ENCODE peak calls at places on chromosomes 5 and 9, in six cellular contexts. One of them, this sample, is unnamed. For H3K4me1 and H3K27me3, the result is how much of the 10 kb centered on the place peaks cover.

GRCh38 chr5:93328833-93329232 is 252.2 kb downstream of the NR2F1-AS1 start:
- DNase-seq in CD8-positive, alpha-beta T cell: no peak
- DNase-seq in right lobe of liver: no peak
- DNase-seq in hepatocyte: no peak
- DNase-seq in stomach: no peak
- DNase-seq in ovary: no peak
- DNase-seq in this sample: no peak

GRCh38 chr9:26334709-26335108 is 557.9 kb downstream of the CAAP1 start:
- DNase-seq in CD8-positive, alpha-beta T cell: no peak
- DNase-seq in right lobe of liver: no peak
- DNase-seq in hepatocyte: no peak
- DNase-seq in stomach: no peak
- DNase-seq in ovary: no peak
- DNase-seq in this sample: no peak

GRCh38 chr5:54844905-54845566 is 140.4 kb downstream of the ESM1 start:
- DNase-seq in CD8-positive, alpha-beta T cell: no peak
- DNase-seq in right lobe of liver: no peak
- DNase-seq in hepatocyte: peak
- DNase-seq in stomach: no peak
- DNase-seq in ovary: no peak
- DNase-seq in this sample: no peak

GRCh38 chr5:127192150-127192549 is 98.4 kb upstream of the MEGF10 start:
- DNase-seq in CD8-positive, alpha-beta T cell: no peak
- DNase-seq in right lobe of liver: no peak
- DNase-seq in hepatocyte: no peak
- DNase-seq in stomach: no peak
- DNase-seq in ovary: no peak
- DNase-seq in this sample: no peak

GRCh38 chr5:41637424-41637823 is 127.0 kb upstream of the PLCXD3 start:
- DNase-seq in CD8-positive, alpha-beta T cell: no peak
- DNase-seq in right lobe of liver: peak
- DNase-seq in hepatocyte: no peak
- DNase-seq in stomach: no peak
- DNase-seq in ovary: no peak
- DNase-seq in this sample: no peak

GRCh38 chr9:106921341-106921899 is 58.5 kb downstream of the ZNF462 start:
- DNase-seq in CD8-positive, alpha-beta T cell: no peak
- DNase-seq in right lobe of liver: no peak
- DNase-seq in hepatocyte: peak
- DNase-seq in stomach: no peak
- DNase-seq in ovary: peak
- DNase-seq in this sample: no peak

GRCh38 chr5:180605554-180606214 is 14.4 kb upstream of the SCGB3A1 start:
- DNase-seq in CD8-positive, alpha-beta T cell: peak
- DNase-seq in right lobe of liver: peak
- DNase-seq in hepatocyte: peak
- DNase-seq in stomach: peak
- DNase-seq in ovary: no peak
- DNase-seq in this sample: peak

GRCh38 chr5:65867509-65868195 is 58.7 kb upstream of the ERBIN start:
- DNase-seq in CD8-positive, alpha-beta T cell: no peak
- DNase-seq in right lobe of liver: no peak
- DNase-seq in hepatocyte: no peak
- DNase-seq in stomach: no peak
- DNase-seq in ovary: no peak
- DNase-seq in this sample: no peak

GRCh38 chr5:114744406-114744805 is 382.5 kb downstream of the KCNN2 start:
- DNase-seq in CD8-positive, alpha-beta T cell: no peak
- DNase-seq in right lobe of liver: no peak
- DNase-seq in hepatocyte: no peak
- DNase-seq in stomach: no peak
- DNase-seq in ovary: no peak
- DNase-seq in this sample: no peak

GRCh38 chr9:121171236-121171635 is 30.4 kb downstream of the RAB14 start:
- DNase-seq in CD8-positive, alpha-beta T cell: no peak
- DNase-seq in right lobe of liver: no peak
- DNase-seq in hepatocyte: no peak
- DNase-seq in stomach: no peak
- DNase-seq in ovary: no peak
- DNase-seq in this sample: no peak

GRCh38 chr5:96004754-96005153 is 43.1 kb upstream of the ELL2 start:
- DNase-seq in CD8-positive, alpha-beta T cell: no peak
- DNase-seq in right lobe of liver: no peak
- DNase-seq in hepatocyte: no peak
- DNase-seq in stomach: no peak
- DNase-seq in ovary: no peak
- DNase-seq in this sample: no peak

GRCh38 chr9:6915635-6916034 is 157.9 kb downstream of the KDM4C start:
- DNase-seq in CD8-positive, alpha-beta T cell: no peak
- DNase-seq in right lobe of liver: no peak
- DNase-seq in hepatocyte: no peak
- DNase-seq in stomach: no peak
- DNase-seq in ovary: no peak
- DNase-seq in this sample: no peak

GRCh38 chr9:129270903-129271431 is 92.9 kb upstream of the IER5L start:
- DNase-seq in CD8-positive, alpha-beta T cell: no peak
- DNase-seq in right lobe of liver: no peak
- DNase-seq in hepatocyte: no peak
- DNase-seq in stomach: no peak
- DNase-seq in ovary: no peak
- DNase-seq in this sample: no peak

GRCh38 chr5:56503929-56504328 is 270.8 kb upstream of the ANKRD55 start:
- DNase-seq in CD8-positive, alpha-beta T cell: no peak
- DNase-seq in right lobe of liver: no peak
- DNase-seq in hepatocyte: no peak
- DNase-seq in stomach: no peak
- DNase-seq in ovary: no peak
- DNase-seq in this sample: no peak

GRCh38 chr9:81826541-81826906 is 101.7 kb upstream of the SPATA31D4 start:
- DNase-seq in CD8-positive, alpha-beta T cell: no peak
- DNase-seq in right lobe of liver: no peak
- DNase-seq in hepatocyte: peak
- DNase-seq in stomach: no peak
- DNase-seq in ovary: no peak
- DNase-seq in this sample: no peak

GRCh38 chr9:4221936-4222335 is 77.9 kb downstream of the GLIS3 start:
- DNase-seq in CD8-positive, alpha-beta T cell: no peak
- DNase-seq in right lobe of liver: no peak
- DNase-seq in hepatocyte: no peak
- DNase-seq in stomach: no peak
- DNase-seq in ovary: no peak
- DNase-seq in this sample: no peak

GRCh38 chr5:139636207-139636792 is 11.8 kb upstream of the CXXC5 start:
- DNase-seq in CD8-positive, alpha-beta T cell: peak
- DNase-seq in right lobe of liver: no peak
- DNase-seq in hepatocyte: peak
- DNase-seq in stomach: peak
- DNase-seq in ovary: no peak
- DNase-seq in this sample: no peak

GRCh38 chr9:101706261-101706798 is 32.1 kb downstream of the GRIN3A start:
- DNase-seq in CD8-positive, alpha-beta T cell: no peak
- DNase-seq in right lobe of liver: no peak
- DNase-seq in hepatocyte: peak
- DNase-seq in stomach: no peak
- DNase-seq in ovary: no peak
- DNase-seq in this sample: no peak

GRCh38 chr5:146399446-146399845 is 47.7 kb upstream of the TCERG1 start:
- DNase-seq in CD8-positive, alpha-beta T cell: no peak
- DNase-seq in right lobe of liver: no peak
- DNase-seq in hepatocyte: no peak
- DNase-seq in stomach: no peak
- DNase-seq in ovary: no peak
- DNase-seq in this sample: no peak

GRCh38 chr5:33362915-33363314 is 77.8 kb upstream of the TARS1 start:
- DNase-seq in CD8-positive, alpha-beta T cell: no peak
- DNase-seq in right lobe of liver: no peak
- DNase-seq in hepatocyte: no peak
- DNase-seq in stomach: no peak
- DNase-seq in ovary: peak
- DNase-seq in this sample: no peak

DNA sequence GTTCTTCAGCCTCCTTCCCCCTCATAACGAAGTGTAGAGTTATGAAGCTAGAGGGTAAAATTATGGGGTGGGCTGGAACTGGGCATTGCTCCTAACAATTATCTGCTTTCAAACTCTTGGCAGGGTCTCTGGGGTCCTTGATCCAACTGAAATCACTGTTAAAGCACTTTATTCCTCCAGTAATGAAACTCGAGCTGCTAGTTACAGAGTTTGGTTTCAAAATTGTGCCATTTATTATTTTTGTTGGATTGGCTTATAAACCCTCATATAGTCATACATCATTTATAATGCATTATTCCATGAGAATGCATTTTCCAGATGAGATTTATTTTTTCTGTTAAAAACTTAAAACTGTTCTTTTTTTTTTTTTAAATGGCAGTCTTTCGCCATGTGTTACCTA is 158.5 kb downstream of the RGS3 start:
- DNase-seq in CD8-positive, alpha-beta T cell: no peak
- DNase-seq in right lobe of liver: no peak
- DNase-seq in hepatocyte: no peak
- DNase-seq in stomach: no peak
- DNase-seq in ovary: no peak
- DNase-seq in this sample: no peak
- H3K4me1 ChIP-seq in CD8-positive, alpha-beta T cell: under half
- H3K4me1 ChIP-seq in right lobe of liver: under half
- H3K4me1 ChIP-seq in hepatocyte: under half
- H3K4me1 ChIP-seq in stomach: under half
- H3K4me1 ChIP-seq in ovary: under half
- H3K4me1 ChIP-seq in this sample: under half

DNA sequence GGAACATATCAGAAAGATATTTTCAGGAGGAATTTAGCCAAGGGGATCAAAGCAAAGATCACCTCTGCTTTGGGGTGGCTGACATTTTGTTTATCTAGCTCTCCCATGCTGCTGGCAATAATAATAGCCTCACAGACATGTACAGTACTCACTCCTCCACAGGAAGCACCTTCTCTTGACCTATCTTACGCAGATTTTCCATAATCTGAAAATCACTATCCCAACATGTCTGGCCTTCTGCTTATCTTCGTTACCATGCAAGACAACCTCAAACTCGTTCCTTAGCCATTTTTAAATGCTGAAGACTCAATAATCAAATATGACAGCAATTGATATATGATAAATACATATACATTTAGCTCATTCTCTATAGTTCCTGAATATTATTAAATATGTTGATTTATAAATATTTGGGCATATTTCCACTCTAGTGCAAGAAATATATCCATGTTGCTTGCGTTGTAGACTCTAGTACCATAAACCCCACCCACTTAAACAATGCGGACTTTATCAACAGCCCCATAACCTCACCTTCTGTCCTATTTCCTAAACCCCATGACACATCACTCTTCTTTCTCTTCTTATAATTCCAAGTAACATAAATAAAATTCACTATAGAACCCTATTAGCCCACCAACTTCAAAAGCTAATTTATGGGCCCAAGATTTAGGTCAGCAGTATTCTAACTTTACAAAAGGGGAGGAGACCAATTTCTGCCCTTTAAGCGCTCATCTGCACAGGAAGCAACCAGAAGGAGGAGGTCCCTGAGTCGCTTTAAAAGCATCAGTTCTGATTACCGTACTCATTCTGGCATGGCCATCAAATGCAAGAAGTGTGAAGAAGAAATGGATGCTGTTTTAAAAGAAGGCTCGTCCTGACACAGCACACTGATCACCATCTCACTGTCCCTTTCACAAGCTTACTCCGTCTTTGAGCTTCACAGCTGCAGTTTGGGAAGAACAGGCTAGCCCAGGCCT is 17.8 kb downstream of the ZNF608 start:
- DNase-seq in CD8-positive, alpha-beta T cell: no peak
- DNase-seq in right lobe of liver: no peak
- DNase-seq in hepatocyte: no peak
- DNase-seq in stomach: no peak
- DNase-seq in ovary: no peak
- DNase-seq in this sample: no peak
- TF ChIP-seq CTCF in CD8-positive, alpha-beta T cell: no peak
- TF ChIP-seq CTCF in right lobe of liver: no peak
- TF ChIP-seq CTCF in hepatocyte: no peak
- TF ChIP-seq CTCF in stomach: no peak
- TF ChIP-seq CTCF in ovary: no peak
- TF ChIP-seq CTCF in this sample: no peak

DNA sequence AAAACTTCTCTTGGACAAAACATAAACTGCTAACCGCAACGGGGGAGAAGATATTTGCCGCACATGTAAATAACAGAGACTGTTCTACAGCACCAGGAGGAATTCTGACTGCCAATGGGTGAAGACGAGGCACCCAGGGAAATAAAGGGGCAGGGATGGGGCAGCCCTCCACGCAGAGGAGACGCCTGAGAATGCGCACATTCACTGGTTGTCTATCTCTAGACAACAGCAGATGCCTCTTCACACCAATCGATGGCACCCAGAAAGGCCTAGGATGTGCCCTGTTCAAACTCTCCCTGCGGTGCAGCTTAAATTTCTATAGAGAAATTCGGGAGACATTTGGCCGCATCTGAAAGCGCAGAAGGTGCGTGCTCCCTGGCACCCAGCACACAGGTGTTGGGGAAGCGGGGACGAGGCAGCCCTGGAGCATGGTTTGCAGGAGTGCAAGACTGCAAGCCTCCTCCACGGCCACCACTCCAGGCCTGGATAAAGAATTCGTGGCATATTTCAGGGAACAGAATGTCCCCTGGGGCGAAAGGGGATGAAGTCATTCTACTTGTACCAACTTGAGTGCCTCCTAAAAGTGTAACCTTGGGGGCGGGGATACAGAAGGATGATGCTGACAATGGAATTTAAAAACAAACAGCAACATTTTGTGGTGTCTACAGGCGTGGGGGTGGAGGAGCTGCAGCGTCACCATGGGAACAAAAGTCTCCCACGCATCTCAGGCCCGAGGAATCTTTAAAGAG is 6.3 kb upstream of the IRX2 start:
- DNase-seq in CD8-positive, alpha-beta T cell: no peak
- DNase-seq in right lobe of liver: no peak
- DNase-seq in hepatocyte: peak
- DNase-seq in stomach: no peak
- DNase-seq in ovary: no peak
- DNase-seq in this sample: no peak
- H3K27me3 ChIP-seq in CD8-positive, alpha-beta T cell: under half
- H3K27me3 ChIP-seq in right lobe of liver: under half
- H3K27me3 ChIP-seq in hepatocyte: half or more
- H3K27me3 ChIP-seq in stomach: under half
- H3K27me3 ChIP-seq in ovary: under half
- H3K27me3 ChIP-seq in this sample: under half

GRCh38 chr9:134275379-134275778 is 50.9 kb upstream of the RXRA start:
- DNase-seq in CD8-positive, alpha-beta T cell: no peak
- DNase-seq in right lobe of liver: no peak
- DNase-seq in hepatocyte: no peak
- DNase-seq in stomach: no peak
- DNase-seq in ovary: no peak
- DNase-seq in this sample: no peak

GRCh38 chr9:134278974-134279640 is 47.1 kb upstream of the RXRA start:
- DNase-seq in CD8-positive, alpha-beta T cell: no peak
- DNase-seq in right lobe of liver: no peak
- DNase-seq in hepatocyte: no peak
- DNase-seq in stomach: no peak
- DNase-seq in ovary: no peak
- DNase-seq in this sample: no peak

GRCh38 chr9:134278286-134278685 is 48.0 kb upstream of the RXRA start:
- DNase-seq in CD8-positive, alpha-beta T cell: no peak
- DNase-seq in right lobe of liver: no peak
- DNase-seq in hepatocyte: no peak
- DNase-seq in stomach: no peak
- DNase-seq in ovary: no peak
- DNase-seq in this sample: no peak

GRCh38 chr9:134273647-134274046 is 52.6 kb upstream of the RXRA start:
- DNase-seq in CD8-positive, alpha-beta T cell: no peak
- DNase-seq in right lobe of liver: no peak
- DNase-seq in hepatocyte: no peak
- DNase-seq in stomach: no peak
- DNase-seq in ovary: no peak
- DNase-seq in this sample: no peak

GRCh38 chr9:134276463-134277245 is 49.6 kb upstream of the RXRA start:
- DNase-seq in CD8-positive, alpha-beta T cell: no peak
- DNase-seq in right lobe of liver: no peak
- DNase-seq in hepatocyte: no peak
- DNase-seq in stomach: no peak
- DNase-seq in ovary: no peak
- DNase-seq in this sample: no peak
- H3K4me1 ChIP-seq in CD8-positive, alpha-beta T cell: under half
- H3K4me1 ChIP-seq in right lobe of liver: under half
- H3K4me1 ChIP-seq in hepatocyte: under half
- H3K4me1 ChIP-seq in stomach: under half
- H3K4me1 ChIP-seq in ovary: under half
- H3K4me1 ChIP-seq in this sample: under half